ENCODE peak calls at places on chromosomes 1 and 21, in four cellular contexts. One of them, this sample, is unnamed.

GRCh38 chr1:50329332-50329932 is 93.8 kb downstream of the DMRTA2 start:
- DNase-seq in ovary: no peak
- DNase-seq in cardiac muscle cell: no peak
- DNase-seq in glutamatergic neuron: no peak
- DNase-seq in this sample: no peak

GRCh38 chr1:224331824-224332223 is 1.9 kb upstream of the NVL start:
- DNase-seq in ovary: no peak
- DNase-seq in cardiac muscle cell: no peak
- DNase-seq in glutamatergic neuron: no peak
- DNase-seq in this sample: no peak

GRCh38 chr21:34363733-34364132 is at the start of gene KCNE2:
- DNase-seq in ovary: no peak
- DNase-seq in cardiac muscle cell: no peak
- DNase-seq in glutamatergic neuron: no peak
- DNase-seq in this sample: no peak

GRCh38 chr1:186626533-186626932 is 53.7 kb downstream of the PTGS2 start:
- DNase-seq in ovary: no peak
- DNase-seq in cardiac muscle cell: no peak
- DNase-seq in glutamatergic neuron: no peak
- DNase-seq in this sample: no peak

GRCh38 chr1:203726417-203726867 is 38.5 kb upstream of the LAX1 start:
- DNase-seq in ovary: no peak
- DNase-seq in cardiac muscle cell: peak
- DNase-seq in glutamatergic neuron: no peak
- DNase-seq in this sample: no peak

GRCh38 chr1:237574536-237574935 is 316.2 kb downstream of the ZP4 start:
- DNase-seq in ovary: no peak
- DNase-seq in cardiac muscle cell: no peak
- DNase-seq in glutamatergic neuron: no peak
- DNase-seq in this sample: no peak

GRCh38 chr1:64543831-64544230 is 73.9 kb downstream of the CACHD1 start:
- DNase-seq in ovary: peak
- DNase-seq in cardiac muscle cell: no peak
- DNase-seq in glutamatergic neuron: peak
- DNase-seq in this sample: no peak

GRCh38 chr1:97159342-97159741 is 437.8 kb downstream of the PTBP2 start:
- DNase-seq in ovary: no peak
- DNase-seq in cardiac muscle cell: no peak
- DNase-seq in glutamatergic neuron: no peak
- DNase-seq in this sample: no peak

GRCh38 chr21:17679002-17679600 is 66.4 kb upstream of the BTG3 start:
- DNase-seq in ovary: no peak
- DNase-seq in cardiac muscle cell: peak
- DNase-seq in glutamatergic neuron: no peak
- DNase-seq in this sample: no peak

GRCh38 chr1:236494586-236495207 is 29.1 kb upstream of the LGALS8 start:
- DNase-seq in ovary: no peak
- DNase-seq in cardiac muscle cell: no peak
- DNase-seq in glutamatergic neuron: no peak
- DNase-seq in this sample: no peak

GRCh38 chr1:162138599-162139397 is 69.3 kb downstream of the NOS1AP start:
- DNase-seq in ovary: no peak
- DNase-seq in cardiac muscle cell: no peak
- DNase-seq in glutamatergic neuron: no peak
- DNase-seq in this sample: no peak

GRCh38 chr21:46665566-46665965 is 30.1 kb downstream of the PRMT2 start:
- DNase-seq in ovary: no peak
- DNase-seq in cardiac muscle cell: no peak
- DNase-seq in glutamatergic neuron: no peak
- DNase-seq in this sample: no peak

GRCh38 chr21:27388835-27389234 is 421.9 kb upstream of the ADAMTS5 start:
- DNase-seq in ovary: no peak
- DNase-seq in cardiac muscle cell: no peak
- DNase-seq in glutamatergic neuron: no peak
- DNase-seq in this sample: no peak

GRCh38 chr1:92901699-92902405 is 59.4 kb downstream of the DIPK1A start:
- DNase-seq in ovary: no peak
- DNase-seq in cardiac muscle cell: no peak
- DNase-seq in glutamatergic neuron: no peak
- DNase-seq in this sample: no peak

GRCh38 chr1:94490556-94490955 is 51.0 kb downstream of the F3 start:
- DNase-seq in ovary: no peak
- DNase-seq in cardiac muscle cell: no peak
- DNase-seq in glutamatergic neuron: no peak
- DNase-seq in this sample: no peak

GRCh38 chr1:180544050-180544449 is 14.7 kb upstream of the OVAAL start:
- DNase-seq in ovary: no peak
- DNase-seq in cardiac muscle cell: no peak
- DNase-seq in glutamatergic neuron: no peak
- DNase-seq in this sample: no peak

GRCh38 chr1:10727703-10728348 is 68.6 kb downstream of the CASZ1 start:
- DNase-seq in ovary: no peak
- DNase-seq in cardiac muscle cell: no peak
- DNase-seq in glutamatergic neuron: no peak
- DNase-seq in this sample: no peak

GRCh38 chr1:26786437-26787380 is 1.0 kb upstream of the PIGV start:
- DNase-seq in ovary: peak
- DNase-seq in cardiac muscle cell: peak
- DNase-seq in glutamatergic neuron: peak
- DNase-seq in this sample: peak

GRCh38 chr1:37605061-37605650 is 9.4 kb upstream of the GNL2 start:
- DNase-seq in ovary: no peak
- DNase-seq in cardiac muscle cell: no peak
- DNase-seq in glutamatergic neuron: no peak
- DNase-seq in this sample: no peak

GRCh38 chr21:43733529-43734071 is 14.7 kb downstream of the PDXK start:
- DNase-seq in ovary: peak
- DNase-seq in cardiac muscle cell: no peak
- DNase-seq in glutamatergic neuron: no peak
- DNase-seq in this sample: no peak

GRCh38 chr1:67947114-67947513 is 103.3 kb downstream of the DIRAS3 start:
- DNase-seq in ovary: no peak
- DNase-seq in cardiac muscle cell: no peak
- DNase-seq in glutamatergic neuron: no peak
- DNase-seq in this sample: no peak

GRCh38 chr1:51907079-51907702 is 28.7 kb upstream of the NRDC start:
- DNase-seq in ovary: no peak
- DNase-seq in cardiac muscle cell: no peak
- DNase-seq in glutamatergic neuron: no peak
- DNase-seq in this sample: no peak

GRCh38 chr21:39688010-39688409 is 57.0 kb upstream of the IGSF5 start:
- DNase-seq in ovary: no peak
- DNase-seq in cardiac muscle cell: no peak
- DNase-seq in glutamatergic neuron: no peak
- DNase-seq in this sample: no peak

GRCh38 chr1:205991237-205991636 is 12.0 kb downstream of the RAB7B start:
- DNase-seq in ovary: no peak
- DNase-seq in cardiac muscle cell: no peak
- DNase-seq in glutamatergic neuron: no peak
- DNase-seq in this sample: no peak

GRCh38 chr1:7513081-7513480 is 258.0 kb upstream of the VAMP3 start:
- DNase-seq in ovary: no peak
- DNase-seq in cardiac muscle cell: no peak
- DNase-seq in glutamatergic neuron: no peak
- DNase-seq in this sample: no peak

GRCh38 chr1:86811128-86811527 is 102.8 kb downstream of the SELENOF start:
- DNase-seq in ovary: no peak
- DNase-seq in cardiac muscle cell: no peak
- DNase-seq in glutamatergic neuron: no peak
- DNase-seq in this sample: no peak

GRCh38 chr1:156801409-156802121 is 15.1 kb downstream of the SH2D2A start:
- DNase-seq in ovary: no peak
- DNase-seq in cardiac muscle cell: peak
- DNase-seq in glutamatergic neuron: no peak
- DNase-seq in this sample: no peak

GRCh38 chr1:227899820-227900449 is 47.8 kb downstream of the WNT9A start:
- DNase-seq in ovary: peak
- DNase-seq in cardiac muscle cell: no peak
- DNase-seq in glutamatergic neuron: peak
- DNase-seq in this sample: peak

GRCh38 chr21:42681296-42682206 is 28.1 kb downstream of the PDE9A start:
- DNase-seq in ovary: no peak
- DNase-seq in cardiac muscle cell: no peak
- DNase-seq in glutamatergic neuron: no peak
- DNase-seq in this sample: no peak

GRCh38 chr1:151501474-151501873 is 9.7 kb upstream of the CGN start:
- DNase-seq in ovary: no peak
- DNase-seq in cardiac muscle cell: no peak
- DNase-seq in glutamatergic neuron: no peak
- DNase-seq in this sample: no peak
- TF ChIP-seq CTCF in ovary: no peak
- TF ChIP-seq CTCF in cardiac muscle cell: peak
- TF ChIP-seq CTCF in glutamatergic neuron: peak
- TF ChIP-seq CTCF in this sample: no peak

DNA sequence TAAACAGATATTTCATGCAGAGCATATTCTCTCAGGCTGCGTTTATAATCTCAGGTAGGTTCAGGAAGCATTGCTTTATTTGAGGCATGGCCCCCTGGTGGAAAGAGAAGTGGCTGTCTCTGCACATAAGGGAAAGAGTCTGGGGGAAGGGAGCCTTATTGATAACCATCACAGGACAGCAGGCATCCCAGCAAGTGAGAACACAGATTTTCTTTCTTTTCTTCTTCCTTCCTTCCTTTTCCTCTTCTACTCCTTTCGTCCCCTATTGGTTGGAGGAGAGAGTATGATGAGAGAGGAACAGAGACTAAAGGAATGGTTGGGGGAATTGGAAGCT is 21.9 kb downstream of the TSNAX start:
- DNase-seq in ovary: no peak
- DNase-seq in cardiac muscle cell: peak
- DNase-seq in glutamatergic neuron: peak
- DNase-seq in this sample: no peak
- TF ChIP-seq CTCF in ovary: no peak
- TF ChIP-seq CTCF in cardiac muscle cell: peak
- TF ChIP-seq CTCF in glutamatergic neuron: peak
- TF ChIP-seq CTCF in this sample: peak

GRCh38 chr21:44867464-44867863 is 6.0 kb downstream of the PTTG1IP start:
- DNase-seq in ovary: no peak
- DNase-seq in cardiac muscle cell: no peak
- DNase-seq in glutamatergic neuron: peak
- DNase-seq in this sample: no peak

GRCh38 chr21:44869860-44870747 is 3.4 kb downstream of the PTTG1IP start:
- DNase-seq in ovary: peak
- DNase-seq in cardiac muscle cell: no peak
- DNase-seq in glutamatergic neuron: no peak
- DNase-seq in this sample: no peak

GRCh38 chr21:44866780-44867179 is 6.7 kb downstream of the PTTG1IP start:
- DNase-seq in ovary: no peak
- DNase-seq in cardiac muscle cell: no peak
- DNase-seq in glutamatergic neuron: peak
- DNase-seq in this sample: no peak

GRCh38 chr21:44868707-44869106 is 4.8 kb downstream of the PTTG1IP start:
- DNase-seq in ovary: no peak
- DNase-seq in cardiac muscle cell: no peak
- DNase-seq in glutamatergic neuron: no peak
- DNase-seq in this sample: no peak

DNA sequence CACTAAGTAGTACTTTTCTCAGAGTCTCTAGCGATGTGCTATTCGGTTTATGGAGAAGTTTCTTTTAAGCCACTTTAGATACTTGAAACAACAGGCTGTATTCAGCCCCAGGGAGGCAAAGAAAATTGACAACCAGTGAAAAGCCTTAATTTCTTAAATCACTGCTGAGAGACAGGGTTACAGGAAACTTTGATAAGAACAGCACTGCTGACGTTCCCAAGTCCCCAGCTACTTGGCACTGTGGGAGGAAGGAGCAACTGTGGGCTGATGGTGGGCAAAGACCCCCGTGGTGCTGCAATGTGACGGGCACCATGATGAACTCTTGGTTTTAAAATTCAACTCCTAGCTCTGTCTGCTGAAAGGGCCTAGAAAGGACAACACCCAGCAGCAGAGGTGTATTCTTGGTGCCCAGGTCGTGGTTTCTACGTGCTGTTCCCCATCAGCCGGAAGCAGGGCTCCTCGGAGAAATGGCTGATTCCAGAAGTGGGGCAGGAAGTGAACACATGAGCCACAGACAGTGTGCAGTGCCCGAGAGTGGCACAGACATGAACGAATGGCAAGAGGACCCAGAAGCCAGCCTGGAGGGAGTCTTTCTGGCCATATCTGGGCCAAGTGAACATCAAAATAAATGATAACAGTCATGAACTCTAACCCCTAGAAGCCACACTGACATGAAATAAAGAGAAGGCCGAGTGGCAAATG is 5.3 kb downstream of the PTTG1IP start:
- DNase-seq in ovary: no peak
- DNase-seq in cardiac muscle cell: no peak
- DNase-seq in glutamatergic neuron: no peak
- DNase-seq in this sample: no peak
- TF ChIP-seq CTCF in ovary: no peak
- TF ChIP-seq CTCF in cardiac muscle cell: no peak
- TF ChIP-seq CTCF in glutamatergic neuron: no peak
- TF ChIP-seq CTCF in this sample: no peak

GRCh38 chr1:33456302-33456886 is 16.1 kb upstream of the ZSCAN20 start:
- DNase-seq in ovary: no peak
- DNase-seq in cardiac muscle cell: no peak
- DNase-seq in glutamatergic neuron: no peak
- DNase-seq in this sample: no peak

GRCh38 chr1:33460947-33461629 is 11.4 kb upstream of the ZSCAN20 start:
- DNase-seq in ovary: no peak
- DNase-seq in cardiac muscle cell: no peak
- DNase-seq in glutamatergic neuron: no peak
- DNase-seq in this sample: no peak

GRCh38 chr1:33454646-33455282 is 17.7 kb upstream of the ZSCAN20 start:
- DNase-seq in ovary: no peak
- DNase-seq in cardiac muscle cell: no peak
- DNase-seq in glutamatergic neuron: peak
- DNase-seq in this sample: no peak

GRCh38 chr1:33459766-33460543 is 12.5 kb upstream of the ZSCAN20 start:
- DNase-seq in ovary: no peak
- DNase-seq in cardiac muscle cell: no peak
- DNase-seq in glutamatergic neuron: no peak
- DNase-seq in this sample: no peak

DNA sequence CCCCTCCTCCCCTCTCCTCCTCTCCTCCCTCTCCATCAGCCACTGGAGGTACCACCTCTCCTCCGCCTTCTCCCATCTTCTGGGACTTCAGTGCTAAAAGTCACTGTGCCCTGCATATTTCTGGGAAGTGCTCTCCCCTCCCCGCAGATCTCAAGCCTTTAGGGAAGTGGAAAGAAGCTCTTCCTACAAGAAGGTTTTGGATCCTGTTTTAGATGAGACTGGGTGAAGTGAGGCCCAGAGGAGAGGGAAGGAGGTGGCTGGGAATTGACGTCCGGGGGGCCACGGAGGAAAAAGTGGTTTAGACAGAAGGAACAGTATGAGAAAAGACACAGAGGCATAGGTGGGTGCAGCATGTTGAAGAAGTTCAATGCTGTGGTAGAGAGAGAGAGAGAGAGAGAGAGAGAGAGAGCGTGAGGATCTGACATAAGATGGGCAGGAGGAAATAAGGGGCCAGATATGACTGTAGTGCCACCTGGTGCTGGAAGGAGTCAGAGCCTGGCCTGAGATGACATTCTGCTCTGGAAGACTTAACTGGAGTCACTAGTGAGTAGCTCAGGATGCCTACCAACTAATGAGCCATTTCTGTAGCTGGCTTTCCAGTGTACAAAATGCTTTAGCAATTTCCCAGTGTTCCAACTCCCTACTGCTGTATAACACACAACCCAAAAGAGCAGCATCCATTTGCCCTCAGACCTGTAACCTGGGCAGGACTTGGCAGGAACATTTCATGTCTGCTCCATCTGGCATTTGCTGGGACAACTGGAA is 16.7 kb upstream of the ZSCAN20 start:
- DNase-seq in ovary: peak
- DNase-seq in cardiac muscle cell: peak
- DNase-seq in glutamatergic neuron: peak
- DNase-seq in this sample: peak
- TF ChIP-seq CTCF in ovary: no peak
- TF ChIP-seq CTCF in cardiac muscle cell: peak
- TF ChIP-seq CTCF in glutamatergic neuron: peak
- TF ChIP-seq CTCF in this sample: peak